ENCODE peak calls at places on chromosomes 5 and 9, in ten cellular contexts. D is left ventricle myocardium inferior; F is BE2C; B is CD4-positive, CD25-positive, alpha-beta regulatory T cell; L is fibroblast of lung; E is transverse colon; C is right cardiac atrium; H is body of pancreas; O is GM23248; S is sigmoid colon. Q is an unnamed sample. For H3K4me1, the result is how much of the 10 kb centered on the place peaks cover.

GRCh38 chr9:22208846-22209585 is 199.9 kb upstream of the CDKN2B start:
- DNase-seq in C (no peak), S (no peak), E (no peak), L (peak), F (no peak), B (no peak), D (no peak), O (peak), H (no peak), Q (no peak)

GRCh38 chr9:129100383-129101169 is 10.0 kb downstream of the CRAT start:
- DNase-seq in E (no peak), F (no peak), C (no peak), H (no peak), L (no peak), S (no peak), O (no peak), B (no peak), D (no peak), Q (no peak)

GRCh38 chr9:4241552-4241951 is 58.3 kb downstream of the GLIS3 start:
- DNase-seq in S (no peak), H (no peak), D (no peak), F (no peak), L (no peak), C (no peak), E (no peak), B (no peak), O (no peak), Q (no peak)

GRCh38 chr5:74870299-74871067 is 4.3 kb upstream of the FAM169A start:
- DNase-seq in S (no peak), H (no peak), B (no peak), F (no peak), E (no peak), L (no peak), O (no peak), C (no peak), D (no peak), Q (no peak)

GRCh38 chr9:77961541-77961940 is 70.1 kb downstream of the GNAQ start:
- DNase-seq in B (no peak), E (no peak), F (no peak), S (no peak), L (peak), O (peak), D (no peak), H (no peak), C (no peak), Q (no peak)

GRCh38 chr5:39513236-39513635 is 88.5 kb upstream of the DAB2 start:
- DNase-seq in S (no peak), F (no peak), L (peak), H (no peak), B (no peak), E (peak), O (peak), C (no peak), D (no peak), Q (no peak)

GRCh38 chr9:86563350-86563749 is 209.1 kb upstream of the TUT7 start:
- DNase-seq in D (no peak), C (no peak), O (peak), B (no peak), L (peak), F (no peak), H (no peak), E (no peak), S (no peak), Q (no peak)

GRCh38 chr5:21031001-21031400 is 1043.0 kb upstream of the CDH18 start:
- DNase-seq in F (no peak), L (no peak), S (no peak), H (no peak), C (no peak), B (no peak), D (no peak), O (no peak), E (no peak), Q (no peak)

GRCh38 chr5:139808481-139809330 is 13.1 kb downstream of the PSD2 start:
- DNase-seq in D (peak), F (no peak), L (peak), H (no peak), E (no peak), B (no peak), S (no peak), C (peak), O (peak), Q (peak)

GRCh38 chr5:122182491-122182921 is 53.2 kb downstream of the ZNF474 start:
- DNase-seq in S (peak), F (no peak), D (peak), H (peak), L (peak), E (peak), B (no peak), C (no peak), O (peak), Q (no peak)

GRCh38 chr5:125083932-125084331 is 337.5 kb upstream of the ZNF608 start:
- DNase-seq in D (no peak), B (no peak), F (no peak), S (no peak), H (no peak), C (no peak), O (peak), E (no peak), L (peak), Q (no peak)

GRCh38 chr5:72172832-72173231 is 65.6 kb downstream of the MAP1B start:
- DNase-seq in S (no peak), L (no peak), O (no peak), E (no peak), F (no peak), C (no peak), H (peak), B (no peak), D (no peak), Q (no peak)

GRCh38 chr9:7777776-7778175 is 21.8 kb downstream of the DMAC1 start:
- DNase-seq in O (no peak), D (no peak), B (no peak), L (no peak), C (no peak), E (no peak), H (no peak), S (no peak), F (no peak), Q (no peak)

GRCh38 chr9:89662718-89663246 is 58.0 kb downstream of the GADD45G start:
- DNase-seq in B (no peak), F (no peak), S (peak), O (no peak), D (no peak), L (no peak), H (no peak), E (no peak), C (no peak), Q (peak)
- H3K4me1 ChIP-seq in B (under half), F (under half), S (under half), O (under half), D (under half), L (under half), H (half or more), E (under half), C (under half), Q (half or more)

GRCh38 chr9:127963359-127964064 is 17.3 kb downstream of the EEIG1 start:
- DNase-seq in E (no peak), O (no peak), C (peak), D (no peak), H (no peak), L (no peak), F (no peak), B (no peak), S (peak), Q (no peak)
- H3K4me3 ChIP-seq in E (no peak), O (no peak), C (no peak), D (no peak), H (no peak), L (no peak), F (no peak), B (peak), S (peak), Q (no peak)

GRCh38 chr5:119287547-119288073 is 68.2 kb upstream of the TNFAIP8 start:
- DNase-seq in F (peak), D (no peak), E (no peak), O (peak), S (no peak), L (peak), B (no peak), H (no peak), C (no peak), Q (no peak)

GRCh38 chr5:119286516-119287488 is 69.0 kb upstream of the TNFAIP8 start:
- DNase-seq in F (no peak), L (no peak), S (no peak), E (no peak), C (no peak), D (no peak), O (no peak), B (no peak), H (no peak), Q (no peak)

GRCh38 chr5:119282628-119283027 is 73.2 kb upstream of the TNFAIP8 start:
- DNase-seq in D (no peak), L (no peak), H (no peak), O (no peak), E (no peak), S (no peak), C (no peak), F (no peak), B (no peak), Q (no peak)

GRCh38 chr5:119284031-119284430 is 71.8 kb upstream of the TNFAIP8 start:
- DNase-seq in F (no peak), D (no peak), L (no peak), E (no peak), B (no peak), C (no peak), O (no peak), S (no peak), H (no peak), Q (no peak)

GRCh38 chr5:119285070-119285916 is 70.5 kb upstream of the TNFAIP8 start:
- DNase-seq in F (no peak), L (peak), H (no peak), O (peak), B (no peak), D (peak), S (no peak), C (no peak), E (no peak), Q (no peak)
- H3K4me1 ChIP-seq in F (under half), L (under half), H (half or more), O (under half), B (half or more), D (half or more), S (under half), C (under half), E (under half), Q (under half)

DNA sequence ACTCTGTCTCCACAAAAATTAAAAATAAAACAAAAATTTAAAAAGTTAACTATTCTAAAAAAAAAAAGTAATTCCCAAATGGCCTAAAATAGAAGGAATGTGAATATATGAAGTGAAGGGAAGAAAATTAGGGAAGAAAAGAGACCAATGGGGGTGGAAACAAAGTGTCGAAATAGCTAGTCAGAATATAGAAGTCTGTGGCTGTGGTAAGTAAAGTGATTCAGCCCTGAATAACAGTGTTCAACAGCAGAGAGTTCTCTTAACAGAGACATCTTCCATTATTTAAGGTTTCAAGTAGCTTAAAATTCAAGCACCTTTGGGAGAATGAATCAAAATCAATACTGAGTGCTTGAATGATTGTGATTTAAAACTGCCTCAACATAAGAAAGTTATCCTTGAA is 51.7 kb downstream of the LPAR1 start:
- DNase-seq in H (no peak), B (no peak), E (no peak), O (peak), C (no peak), S (no peak), L (no peak), D (no peak), F (no peak), Q (no peak)
- H3K4me3 ChIP-seq in H (no peak), B (no peak), E (no peak), O (no peak), C (no peak), S (no peak), L (no peak), D (no peak), F (no peak), Q (no peak)

GRCh38 chr5:143068712-143069111 is 298.5 kb downstream of the ARHGAP26 start:
- DNase-seq in E (no peak), D (no peak), S (no peak), C (no peak), L (no peak), H (no peak), B (no peak), O (no peak), F (no peak), Q (no peak)
- H3K4me1 ChIP-seq in E (under half), D (under half), S (under half), C (under half), L (under half), H (under half), B (under half), O (under half), F (under half), Q (under half)

GRCh38 chr9:37033753-37034319 is at the start of gene PAX5:
- DNase-seq in L (no peak), C (no peak), S (no peak), B (no peak), H (no peak), E (no peak), F (no peak), O (peak), D (no peak), Q (no peak)
- H3K4me3 ChIP-seq in L (no peak), C (peak), S (peak), B (no peak), H (no peak), E (peak), F (peak), O (peak), D (peak), Q (peak)

GRCh38 chr5:4413996-4414395 is 726.1 kb upstream of the ADAMTS16 start:
- DNase-seq in E (no peak), C (no peak), S (no peak), F (no peak), B (no peak), H (no peak), D (no peak), O (no peak), L (no peak), Q (no peak)

GRCh38 chr5:4420177-4420576 is 720.0 kb upstream of the ADAMTS16 start:
- DNase-seq in E (no peak), F (no peak), C (no peak), S (no peak), B (no peak), L (no peak), D (no peak), H (no peak), O (no peak), Q (no peak)

GRCh38 chr5:4422247-4422646 is 717.9 kb upstream of the ADAMTS16 start:
- DNase-seq in B (no peak), S (no peak), F (no peak), D (no peak), C (no peak), L (no peak), O (no peak), H (no peak), E (no peak), Q (no peak)

GRCh38 chr5:4419276-4419675 is 720.9 kb upstream of the ADAMTS16 start:
- DNase-seq in D (no peak), O (no peak), F (no peak), E (no peak), S (no peak), C (no peak), B (no peak), L (no peak), H (no peak), Q (no peak)
- H3K4me1 ChIP-seq in D (under half), O (under half), F (under half), E (under half), S (under half), C (under half), B (under half), L (under half), H (under half), Q (under half)

GRCh38 chr9:38134578-38134977 is 65.6 kb upstream of the SHB start:
- DNase-seq in D (no peak), H (no peak), F (no peak), S (no peak), O (no peak), C (no peak), E (no peak), L (no peak), B (no peak), Q (no peak)

GRCh38 chr9:38133595-38133994 is 64.6 kb upstream of the SHB start:
- DNase-seq in B (no peak), H (no peak), E (no peak), S (no peak), F (no peak), C (no peak), D (no peak), O (no peak), L (no peak), Q (no peak)

GRCh38 chr9:38138276-38138675 is 69.2 kb upstream of the SHB start:
- DNase-seq in L (no peak), S (no peak), O (no peak), F (no peak), H (no peak), B (no peak), C (no peak), E (no peak), D (no peak), Q (peak)

GRCh38 chr9:38137342-38137741 is 68.3 kb upstream of the SHB start:
- DNase-seq in O (no peak), C (no peak), L (no peak), F (no peak), B (no peak), H (no peak), D (no peak), S (no peak), E (no peak), Q (peak)

GRCh38 chr9:38136386-38136785 is 67.4 kb upstream of the SHB start:
- DNase-seq in B (no peak), S (no peak), E (no peak), L (no peak), F (no peak), D (no peak), O (no peak), C (no peak), H (no peak), Q (no peak)
- H3K4me3 ChIP-seq in B (no peak), S (no peak), E (no peak), L (no peak), F (no peak), D (no peak), O (no peak), C (no peak), H (no peak), Q (no peak)

GRCh38 chr5:173324115-173325001 is 3.9 kb downstream of the STC2 start:
- DNase-seq in B (no peak), O (peak), H (peak), E (peak), C (peak), L (peak), D (peak), F (peak), S (peak), Q (peak)

GRCh38 chr5:173327084-173327947 is 898 bp downstream of the STC2 start:
- DNase-seq in O (peak), S (no peak), C (no peak), D (no peak), B (no peak), L (peak), H (peak), F (peak), E (no peak), Q (no peak)

GRCh38 chr5:173327948-173328895 is at the start of gene STC2:
- DNase-seq in H (peak), B (no peak), E (peak), O (peak), L (peak), D (peak), S (peak), F (peak), C (peak), Q (no peak)

GRCh38 chr5:173325091-173325698 is 3.0 kb downstream of the STC2 start:
- DNase-seq in E (no peak), S (no peak), C (no peak), F (no peak), L (no peak), H (no peak), D (no peak), O (no peak), B (no peak), Q (no peak)

DNA sequence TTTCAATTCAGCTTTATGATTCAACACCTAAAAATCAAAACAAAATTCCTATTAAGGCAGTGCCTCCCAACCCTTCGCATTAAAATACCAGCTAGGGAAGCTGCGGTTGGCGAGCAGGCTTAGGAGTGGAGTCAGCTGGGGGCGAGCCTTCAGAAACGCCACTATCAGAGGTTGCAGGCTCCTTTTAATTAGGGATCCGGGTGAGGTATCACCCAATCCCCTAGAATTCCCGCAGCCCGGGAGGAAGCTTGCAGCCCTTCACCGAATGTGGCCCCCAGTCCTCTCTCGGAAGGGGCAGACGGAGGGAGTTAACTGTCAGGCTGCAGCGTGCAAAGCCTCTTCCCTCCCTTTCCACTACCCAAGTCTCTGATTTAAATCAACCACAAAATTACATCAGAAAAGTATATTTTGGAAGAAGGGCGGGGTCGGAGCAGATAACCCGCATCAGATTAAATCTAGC is 1.7 kb downstream of the STC2 start:
- DNase-seq in L (peak), B (no peak), F (no peak), E (no peak), C (no peak), S (no peak), H (no peak), O (peak), D (no peak), Q (no peak)
- H3K4me1 ChIP-seq in L (under half), B (under half), F (under half), E (half or more), C (under half), S (half or more), H (half or more), O (under half), D (half or more), Q (half or more)